ENCODE peak calls at places on chromosomes 12 and 14, in five cellular contexts. One of them, this sample, is unnamed.

GRCh38 chr12:22321620-22322019 is 12.9 kb downstream of the ST8SIA1 start:
- DNase-seq in fibroblast of villous mesenchyme: no peak
- DNase-seq in lower leg skin: no peak
- DNase-seq in cardiac fibroblast: peak
- DNase-seq in tibial artery: no peak
- DNase-seq in this sample: peak

GRCh38 chr12:47838286-47838931 is 18.7 kb upstream of the HDAC7 start:
- DNase-seq in tibial artery: peak
- DNase-seq in lower leg skin: no peak
- DNase-seq in fibroblast of villous mesenchyme: peak
- DNase-seq in cardiac fibroblast: peak
- DNase-seq in this sample: no peak

GRCh38 chr14:50389668-50390441 is 6.8 kb downstream of the CDKL1 start:
- DNase-seq in fibroblast of villous mesenchyme: no peak
- DNase-seq in cardiac fibroblast: no peak
- DNase-seq in lower leg skin: no peak
- DNase-seq in tibial artery: no peak
- DNase-seq in this sample: no peak

GRCh38 chr14:68195126-68195525 is 375.5 kb downstream of the RAD51B start:
- DNase-seq in cardiac fibroblast: no peak
- DNase-seq in lower leg skin: no peak
- DNase-seq in fibroblast of villous mesenchyme: no peak
- DNase-seq in tibial artery: no peak
- DNase-seq in this sample: no peak

GRCh38 chr14:65940056-65940735 is 527.7 kb downstream of the FUT8 start:
- DNase-seq in lower leg skin: no peak
- DNase-seq in cardiac fibroblast: peak
- DNase-seq in fibroblast of villous mesenchyme: peak
- DNase-seq in tibial artery: no peak
- DNase-seq in this sample: no peak

GRCh38 chr12:56487448-56488040 is 417 bp downstream of the GLS2 start:
- DNase-seq in cardiac fibroblast: peak
- DNase-seq in fibroblast of villous mesenchyme: peak
- DNase-seq in tibial artery: no peak
- DNase-seq in lower leg skin: peak
- DNase-seq in this sample: no peak

GRCh38 chr14:64726585-64726890 is 22.3 kb downstream of the PLEKHG3 start:
- DNase-seq in fibroblast of villous mesenchyme: peak
- DNase-seq in lower leg skin: no peak
- DNase-seq in tibial artery: peak
- DNase-seq in cardiac fibroblast: peak
- DNase-seq in this sample: no peak

GRCh38 chr12:20463920-20464524 is 95.7 kb downstream of the PDE3A start:
- DNase-seq in fibroblast of villous mesenchyme: peak
- DNase-seq in cardiac fibroblast: peak
- DNase-seq in tibial artery: no peak
- DNase-seq in lower leg skin: no peak
- DNase-seq in this sample: no peak

GRCh38 chr12:72017054-72017651 is 78.5 kb downstream of the TPH2 start:
- DNase-seq in tibial artery: peak
- DNase-seq in lower leg skin: peak
- DNase-seq in cardiac fibroblast: peak
- DNase-seq in fibroblast of villous mesenchyme: peak
- DNase-seq in this sample: peak

GRCh38 chr14:65840786-65841185 is 428.3 kb downstream of the FUT8 start:
- DNase-seq in fibroblast of villous mesenchyme: no peak
- DNase-seq in cardiac fibroblast: peak
- DNase-seq in tibial artery: no peak
- DNase-seq in lower leg skin: no peak
- DNase-seq in this sample: no peak

GRCh38 chr12:111645433-111645832 is 40.3 kb downstream of the BRAP start:
- DNase-seq in tibial artery: no peak
- DNase-seq in fibroblast of villous mesenchyme: peak
- DNase-seq in lower leg skin: no peak
- DNase-seq in cardiac fibroblast: peak
- DNase-seq in this sample: no peak

GRCh38 chr12:31301311-31301710 is 24.6 kb downstream of the SINHCAF start:
- DNase-seq in lower leg skin: no peak
- DNase-seq in cardiac fibroblast: no peak
- DNase-seq in tibial artery: no peak
- DNase-seq in fibroblast of villous mesenchyme: no peak
- DNase-seq in this sample: no peak

GRCh38 chr14:68795602-68796417 is 2.9 kb upstream of the ZFP36L1 start:
- DNase-seq in tibial artery: peak
- DNase-seq in cardiac fibroblast: peak
- DNase-seq in lower leg skin: peak
- DNase-seq in fibroblast of villous mesenchyme: peak
- DNase-seq in this sample: peak

GRCh38 chr12:132229423-132229760 is 85.1 kb downstream of the NOC4L start:
- DNase-seq in cardiac fibroblast: no peak
- DNase-seq in lower leg skin: no peak
- DNase-seq in fibroblast of villous mesenchyme: no peak
- DNase-seq in tibial artery: peak
- DNase-seq in this sample: no peak

GRCh38 chr12:1920971-1921370 is 2.5 kb upstream of the CACNA2D4 start:
- DNase-seq in fibroblast of villous mesenchyme: no peak
- DNase-seq in lower leg skin: no peak
- DNase-seq in tibial artery: peak
- DNase-seq in cardiac fibroblast: no peak
- DNase-seq in this sample: no peak

GRCh38 chr12:55132816-55133215 is 6.6 kb downstream of the OR9K2 start:
- DNase-seq in tibial artery: no peak
- DNase-seq in cardiac fibroblast: no peak
- DNase-seq in fibroblast of villous mesenchyme: no peak
- DNase-seq in lower leg skin: no peak
- DNase-seq in this sample: no peak

GRCh38 chr12:90090929-90091651 is 382.5 kb upstream of the ATP2B1 start:
- DNase-seq in lower leg skin: peak
- DNase-seq in fibroblast of villous mesenchyme: peak
- DNase-seq in tibial artery: no peak
- DNase-seq in cardiac fibroblast: peak
- DNase-seq in this sample: peak

GRCh38 chr12:129520736-129521135 is 383.1 kb downstream of the TMEM132D start:
- DNase-seq in cardiac fibroblast: no peak
- DNase-seq in lower leg skin: no peak
- DNase-seq in fibroblast of villous mesenchyme: no peak
- DNase-seq in tibial artery: no peak
- DNase-seq in this sample: no peak

GRCh38 chr14:24426150-24426911 is 3.1 kb downstream of the CBLN3 start:
- DNase-seq in tibial artery: no peak
- DNase-seq in fibroblast of villous mesenchyme: no peak
- DNase-seq in lower leg skin: peak
- DNase-seq in cardiac fibroblast: no peak
- DNase-seq in this sample: no peak
- TF ChIP-seq CTCF in tibial artery: no peak
- TF ChIP-seq CTCF in fibroblast of villous mesenchyme: no peak
- TF ChIP-seq CTCF in lower leg skin: no peak
- TF ChIP-seq CTCF in cardiac fibroblast: no peak
- TF ChIP-seq CTCF in this sample: no peak

GRCh38 chr14:59920378-59920683 is 387 bp downstream of the LRRC9 start:
- DNase-seq in lower leg skin: no peak
- DNase-seq in cardiac fibroblast: no peak
- DNase-seq in fibroblast of villous mesenchyme: no peak
- DNase-seq in tibial artery: no peak
- DNase-seq in this sample: no peak

GRCh38 chr14:59913187-59913586 is 6.8 kb upstream of the LRRC9 start:
- DNase-seq in lower leg skin: no peak
- DNase-seq in fibroblast of villous mesenchyme: no peak
- DNase-seq in cardiac fibroblast: no peak
- DNase-seq in tibial artery: no peak
- DNase-seq in this sample: no peak

GRCh38 chr14:59919582-59920377 is at the start of gene LRRC9:
- DNase-seq in fibroblast of villous mesenchyme: peak
- DNase-seq in cardiac fibroblast: peak
- DNase-seq in tibial artery: no peak
- DNase-seq in lower leg skin: no peak
- DNase-seq in this sample: no peak

GRCh38 chr14:59918824-59919581 is 941 bp upstream of the LRRC9 start:
- DNase-seq in lower leg skin: no peak
- DNase-seq in fibroblast of villous mesenchyme: peak
- DNase-seq in cardiac fibroblast: peak
- DNase-seq in tibial artery: peak
- DNase-seq in this sample: no peak
- TF ChIP-seq CTCF in lower leg skin: no peak
- TF ChIP-seq CTCF in fibroblast of villous mesenchyme: peak
- TF ChIP-seq CTCF in cardiac fibroblast: peak
- TF ChIP-seq CTCF in tibial artery: peak
- TF ChIP-seq CTCF in this sample: peak

GRCh38 chr12:51520576-51521325 is 70.3 kb upstream of the SCN8A start:
- DNase-seq in tibial artery: no peak
- DNase-seq in fibroblast of villous mesenchyme: no peak
- DNase-seq in lower leg skin: no peak
- DNase-seq in cardiac fibroblast: no peak
- DNase-seq in this sample: no peak
- TF ChIP-seq CTCF in tibial artery: no peak
- TF ChIP-seq CTCF in fibroblast of villous mesenchyme: no peak
- TF ChIP-seq CTCF in lower leg skin: no peak
- TF ChIP-seq CTCF in cardiac fibroblast: no peak
- TF ChIP-seq CTCF in this sample: no peak

GRCh38 chr14:23567186-23568020 is at the start of gene AP1G2:
- DNase-seq in cardiac fibroblast: peak
- DNase-seq in tibial artery: peak
- DNase-seq in fibroblast of villous mesenchyme: peak
- DNase-seq in lower leg skin: peak
- DNase-seq in this sample: peak

GRCh38 chr14:23568600-23569310 is 1.2 kb upstream of the AP1G2 start:
- DNase-seq in fibroblast of villous mesenchyme: no peak
- DNase-seq in lower leg skin: no peak
- DNase-seq in tibial artery: no peak
- DNase-seq in cardiac fibroblast: no peak
- DNase-seq in this sample: peak

GRCh38 chr14:23570806-23571483 is 3.4 kb upstream of the AP1G2 start:
- DNase-seq in cardiac fibroblast: no peak
- DNase-seq in tibial artery: no peak
- DNase-seq in lower leg skin: no peak
- DNase-seq in fibroblast of villous mesenchyme: no peak
- DNase-seq in this sample: peak

GRCh38 chr14:23568021-23568599 is 519 bp upstream of the AP1G2 start:
- DNase-seq in tibial artery: no peak
- DNase-seq in lower leg skin: no peak
- DNase-seq in fibroblast of villous mesenchyme: no peak
- DNase-seq in cardiac fibroblast: no peak
- DNase-seq in this sample: no peak

DNA sequence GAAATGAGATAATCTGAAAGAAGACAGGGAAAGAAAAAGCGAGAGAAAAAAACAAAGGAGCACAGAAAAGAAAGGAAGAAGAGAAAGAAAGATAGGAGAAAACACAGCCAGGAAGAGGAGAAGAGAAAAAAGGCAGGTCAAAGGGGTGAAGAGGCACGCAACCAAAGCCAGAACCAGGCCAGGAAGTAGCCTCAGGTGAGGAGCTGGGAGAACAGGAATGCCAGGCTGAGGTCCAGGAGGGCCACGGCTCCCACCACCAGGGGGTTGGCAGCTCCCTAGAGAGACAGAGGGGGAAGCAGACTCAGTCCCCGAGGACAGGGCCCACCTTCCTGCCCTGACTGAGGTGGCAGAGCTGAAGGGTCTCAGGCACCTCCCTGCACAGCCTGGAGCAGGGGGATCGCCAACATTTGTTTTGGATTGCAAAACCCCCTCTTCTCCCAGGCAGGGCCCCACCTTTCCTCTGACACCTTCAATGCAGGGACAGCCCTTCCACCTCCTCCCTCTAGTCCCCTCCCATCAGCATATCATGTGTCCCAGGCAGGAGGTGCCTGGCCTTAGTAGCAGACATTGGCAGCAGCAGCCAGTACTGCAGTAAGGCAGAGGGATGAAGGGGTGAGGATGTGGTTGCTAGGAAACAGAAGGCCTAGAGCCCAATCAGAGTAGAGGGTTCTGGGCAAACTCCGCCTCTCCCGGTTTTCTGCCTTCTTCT is 2.0 kb upstream of the AP1G2 start:
- DNase-seq in tibial artery: no peak
- DNase-seq in lower leg skin: no peak
- DNase-seq in fibroblast of villous mesenchyme: no peak
- DNase-seq in cardiac fibroblast: no peak
- DNase-seq in this sample: no peak
- TF ChIP-seq CTCF in tibial artery: no peak
- TF ChIP-seq CTCF in lower leg skin: no peak
- TF ChIP-seq CTCF in fibroblast of villous mesenchyme: no peak
- TF ChIP-seq CTCF in cardiac fibroblast: no peak
- TF ChIP-seq CTCF in this sample: no peak

GRCh38 chr14:100670017-100670974 is 56.4 kb upstream of the DLK1 start:
- DNase-seq in cardiac fibroblast: no peak
- DNase-seq in tibial artery: no peak
- DNase-seq in lower leg skin: no peak
- DNase-seq in fibroblast of villous mesenchyme: no peak
- DNase-seq in this sample: no peak
- TF ChIP-seq CTCF in cardiac fibroblast: no peak
- TF ChIP-seq CTCF in tibial artery: no peak
- TF ChIP-seq CTCF in lower leg skin: no peak
- TF ChIP-seq CTCF in fibroblast of villous mesenchyme: peak
- TF ChIP-seq CTCF in this sample: no peak

DNA sequence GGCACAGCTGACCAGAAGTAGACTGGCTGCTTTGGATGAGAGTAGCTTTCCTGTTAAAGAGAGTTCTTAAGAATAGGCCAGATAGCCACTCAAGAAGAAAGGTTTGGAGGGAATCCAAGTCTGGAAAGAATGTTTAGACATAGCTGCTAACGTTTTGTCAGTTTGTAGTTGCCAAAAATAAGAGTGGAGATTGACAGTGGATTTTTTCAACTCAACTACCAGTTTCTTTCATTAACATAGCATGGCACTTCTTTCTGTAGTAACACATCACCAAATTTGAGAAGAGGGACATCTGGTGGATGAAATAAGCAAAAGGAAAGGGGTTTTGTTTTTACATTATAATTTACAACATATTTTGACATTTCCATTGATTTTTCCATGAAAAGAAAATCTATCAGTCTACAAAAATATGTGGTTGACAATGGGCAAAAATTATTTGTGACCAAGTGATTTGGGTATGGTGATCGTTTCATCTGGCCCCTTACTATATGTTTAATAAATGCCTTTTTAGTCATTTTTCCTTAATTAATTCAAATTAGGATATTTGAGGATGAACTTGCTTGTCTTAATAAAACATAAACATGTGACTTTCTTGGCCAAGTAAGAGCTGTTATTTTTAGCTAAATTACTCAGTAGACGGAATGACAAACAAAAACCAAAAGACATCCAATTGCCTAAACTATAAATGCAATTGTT is 71.1 kb downstream of the PTPRR start:
- DNase-seq in tibial artery: no peak
- DNase-seq in fibroblast of villous mesenchyme: peak
- DNase-seq in lower leg skin: no peak
- DNase-seq in cardiac fibroblast: peak
- DNase-seq in this sample: no peak
- TF ChIP-seq CTCF in tibial artery: peak
- TF ChIP-seq CTCF in fibroblast of villous mesenchyme: peak
- TF ChIP-seq CTCF in lower leg skin: no peak
- TF ChIP-seq CTCF in cardiac fibroblast: peak
- TF ChIP-seq CTCF in this sample: no peak

GRCh38 chr12:93896427-93896826 is 219.3 kb downstream of the CRADD start:
- DNase-seq in lower leg skin: no peak
- DNase-seq in fibroblast of villous mesenchyme: no peak
- DNase-seq in cardiac fibroblast: no peak
- DNase-seq in tibial artery: no peak
- DNase-seq in this sample: no peak
- TF ChIP-seq CTCF in lower leg skin: no peak
- TF ChIP-seq CTCF in fibroblast of villous mesenchyme: peak
- TF ChIP-seq CTCF in cardiac fibroblast: no peak
- TF ChIP-seq CTCF in tibial artery: no peak
- TF ChIP-seq CTCF in this sample: no peak